ENCODE peak calls at places on chromosomes 11 and 22, in eight cellular contexts. G, H, F, D, M, Q, A and S are unnamed samples.

GRCh38 chr22:49925525-49926128 is 7.2 kb downstream of the CRELD2 start:
- DNase-seq in H (no peak), G (no peak), D (no peak), A (no peak), F (no peak), Q (no peak), M (peak; percentile 77), S (no peak)

GRCh38 chr11:77710358-77710757 is 72.8 kb upstream of the CLNS1A start:
- DNase-seq in D (no peak), G (no peak), F (no peak), A (no peak), Q (peak; percentile 64), H (no peak), M (no peak), S (no peak)

GRCh38 chr11:61695917-61696316 is 15.7 kb downstream of the DAGLA start:
- DNase-seq in Q (peak; percentile 78), A (peak; percentile 86), G (no peak), D (peak; percentile 82), M (peak; percentile 94), H (peak; percentile 79), F (peak; percentile 86), S (peak; percentile 89)

GRCh38 chr11:71500601-71501021 is 26.5 kb upstream of the KRTAP5-7 start:
- DNase-seq in A (no peak), Q (no peak), F (peak; percentile 54), M (no peak), D (peak; percentile 57), G (no peak), H (peak; percentile 36), S (no peak)

GRCh38 chr11:35932121-35932520 is 11.7 kb upstream of the LDLRAD3 start:
- DNase-seq in G (no peak), F (no peak), A (no peak), H (no peak), D (no peak), M (no peak), Q (no peak), S (no peak)

GRCh38 chr11:71139516-71140205 is 112.7 kb downstream of the SHANK2 start:
- DNase-seq in M (peak; percentile 92), H (peak; percentile 63), F (peak; percentile 39), D (peak; percentile 19), G (no peak), A (no peak), Q (peak; percentile 5), S (peak; percentile 83)

GRCh38 chr11:1493650-1494244 is 7.2 kb upstream of the MOB2 start:
- DNase-seq in M (no peak), Q (no peak), G (no peak), D (no peak), H (no peak), A (no peak), F (no peak), S (no peak)

GRCh38 chr11:61102667-61103491 is 590 bp downstream of the CD5 start:
- DNase-seq in A (no peak), M (no peak), G (no peak), F (no peak), D (no peak), H (no peak), Q (no peak), S (no peak)

GRCh38 chr11:46421257-46421880 is 29.8 kb upstream of the CHRM4 start:
- DNase-seq in Q (no peak), M (no peak), D (peak; percentile 31), H (no peak), G (peak; percentile 63), A (no peak), F (peak; percentile 38), S (no peak)

GRCh38 chr11:72789493-72790131 is 4.2 kb downstream of the STARD10 start:
- DNase-seq in Q (peak; percentile 72), A (no peak), F (peak; percentile 76), M (no peak), D (peak; percentile 67), H (peak; percentile 68), G (peak; percentile 46), S (no peak)

GRCh38 chr22:27800250-27801131 is 1.1 kb downstream of the MN1 start:
- DNase-seq in G (peak; percentile 55), A (peak; percentile 40), Q (peak; percentile 70), M (peak; percentile 77), D (no peak), F (no peak), H (peak; percentile 33), S (no peak)

GRCh38 chr11:45860764-45861510 is 13.7 kb downstream of the CRY2 start:
- DNase-seq in G (no peak), M (no peak), Q (no peak), A (no peak), H (no peak), D (no peak), F (no peak), S (no peak)

GRCh38 chr11:8327761-8328192 is 64.1 kb upstream of the LMO1 start:
- DNase-seq in F (no peak), H (no peak), Q (peak; percentile 21), G (no peak), A (no peak), D (no peak), M (no peak), S (no peak)

GRCh38 chr11:68146704-68147474 is 25.7 kb upstream of the CHKA start:
- DNase-seq in F (peak; percentile 62), H (no peak), D (peak; percentile 28), M (no peak), Q (peak; percentile 39), A (no peak), G (peak; percentile 86), S (peak; percentile 93)

DNA sequence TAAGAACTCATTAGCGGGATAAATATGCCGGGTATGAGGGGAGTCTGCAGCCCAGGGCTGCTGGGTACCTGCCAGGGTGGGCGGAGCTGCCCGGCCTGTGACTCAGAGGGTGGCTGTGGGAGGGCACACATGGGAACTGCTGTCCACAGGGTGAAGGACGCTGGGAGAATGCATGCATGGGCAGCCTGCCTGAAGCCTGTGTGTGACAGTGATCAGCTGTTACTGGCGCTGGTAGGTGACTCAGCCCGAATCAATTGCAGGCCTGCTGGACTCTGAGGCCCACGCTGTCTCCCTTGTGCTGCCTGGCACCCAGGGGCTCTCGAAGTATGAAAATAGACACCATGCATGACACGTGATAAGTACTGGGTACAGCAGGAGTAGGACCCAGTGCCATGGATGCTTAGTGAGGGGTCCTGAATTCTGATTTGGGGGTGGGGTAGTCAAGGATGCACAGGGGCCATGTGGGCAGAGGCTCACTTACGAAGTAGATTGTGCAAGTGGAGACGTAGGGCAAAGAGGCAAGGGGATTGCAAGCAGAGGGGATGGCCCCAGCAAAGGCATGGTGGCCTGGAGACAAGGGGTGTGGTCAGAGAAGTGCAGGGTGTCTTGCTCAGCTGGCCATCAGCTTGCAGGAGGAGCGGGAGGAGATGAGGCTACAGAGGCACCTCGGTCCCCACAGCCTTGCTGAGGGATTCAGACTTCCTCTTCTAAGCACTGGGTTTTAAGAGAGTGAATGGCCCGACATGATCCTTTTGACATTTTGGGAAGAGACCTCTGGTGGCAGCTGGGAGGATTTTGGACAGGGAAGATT is 36.5 kb downstream of the GRIK4 start:
- DNase-seq in G (peak; percentile 52), H (peak; percentile 89), Q (peak; percentile 97), A (peak; percentile 88), M (peak; percentile 97), D (peak; percentile 89), F (peak; percentile 95), S (peak; percentile 98)
- TF ChIP-seq CTCF in G (no peak), H (peak; percentile 42), Q (peak; percentile 33), A (no peak), M (no peak), D (no peak), F (no peak), S (no peak)

DNA sequence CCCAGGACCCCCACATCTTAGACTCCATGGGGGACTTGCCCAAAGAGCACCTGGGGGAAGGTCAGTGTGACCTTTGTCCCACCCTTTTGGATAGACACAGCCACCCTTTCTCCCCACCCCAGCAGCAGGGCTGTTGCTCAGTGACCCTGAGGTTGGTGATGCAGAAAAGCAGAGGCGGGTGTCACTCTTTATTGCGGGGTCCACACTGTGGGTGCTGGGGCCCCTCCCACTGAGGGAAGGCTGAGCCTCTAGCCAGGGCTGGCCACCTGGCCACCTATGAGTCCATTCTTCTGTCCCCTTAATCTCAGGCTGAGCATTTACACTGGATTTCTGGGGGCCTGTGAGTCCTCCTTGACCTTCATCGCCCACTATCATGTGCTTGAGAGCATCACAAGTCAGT is 7.4 kb downstream of the LRRC75B start:
- DNase-seq in D (no peak), M (no peak), A (no peak), G (no peak), H (no peak), F (no peak), Q (no peak), S (no peak)
- H3K27ac ChIP-seq in D (no peak overlapping the region), M (no peak overlapping the region), A (no peak overlapping the region), G (peak overlapping the region; percentile 89), H (no peak overlapping the region), F (no peak overlapping the region), Q (no peak overlapping the region), S (peak overlapping the region; percentile 78)

DNA sequence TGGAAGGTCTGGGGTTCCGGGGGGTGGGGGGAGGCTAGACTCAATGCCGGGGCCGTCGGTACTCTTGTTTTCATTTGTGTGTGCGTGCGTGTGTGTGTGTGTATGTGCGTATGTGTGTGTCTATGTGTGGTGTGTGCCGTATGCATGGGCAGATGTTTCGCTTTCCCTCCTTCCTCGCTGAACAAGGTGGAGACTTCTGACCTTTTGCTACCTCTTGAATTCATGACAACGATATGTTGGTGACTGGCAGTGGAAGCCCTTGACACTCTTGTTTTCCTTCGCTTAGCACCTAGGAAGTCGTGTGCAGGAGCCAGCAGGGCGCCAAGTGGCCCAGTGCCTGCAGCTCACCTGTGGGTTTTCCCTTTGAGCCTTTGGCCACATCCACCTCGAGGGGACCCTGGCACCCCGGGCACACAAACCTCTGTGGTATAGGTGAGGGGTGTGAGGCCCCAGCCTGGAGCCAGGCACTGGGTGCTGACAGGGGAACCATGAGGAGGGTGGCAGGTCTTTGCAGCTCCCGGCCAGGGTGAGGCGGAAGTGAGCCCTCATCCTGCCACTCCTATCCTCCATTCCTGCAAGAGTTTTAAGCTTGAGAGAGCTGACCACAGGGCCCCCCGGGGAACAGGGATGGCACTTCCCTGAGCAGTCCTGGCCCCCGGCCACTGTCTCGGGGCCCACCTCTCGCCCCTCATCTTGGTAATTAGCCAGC is 19.3 kb upstream of the TMEM191C start:
- DNase-seq in D (peak; percentile 2), M (peak; percentile 61), A (peak; percentile 10), F (no peak), G (no peak), Q (no peak), H (no peak), S (peak; percentile 83)
- TF ChIP-seq CTCF in D (no peak), M (no peak), A (no peak), F (no peak), G (no peak), Q (peak; percentile 15), H (no peak), S (peak; percentile 39)

GRCh38 chr11:94183886-94184264 is 55.2 kb downstream of the PANX1 start:
- DNase-seq in H (peak; percentile 64), G (peak; percentile 63), F (peak; percentile 36), A (no peak), M (peak; percentile 85), Q (peak; percentile 54), D (peak; percentile 54), S (peak; percentile 80)

GRCh38 chr11:94184861-94185260 is 56.2 kb downstream of the PANX1 start:
- DNase-seq in Q (no peak), D (no peak), G (no peak), A (no peak), M (no peak), F (no peak), H (no peak), S (no peak)

GRCh38 chr11:94183251-94183885 is 54.7 kb downstream of the PANX1 start:
- DNase-seq in D (no peak), F (no peak), M (no peak), G (no peak), Q (no peak), A (no peak), H (no peak), S (no peak)

GRCh38 chr11:94185387-94186084 is 56.9 kb downstream of the PANX1 start:
- DNase-seq in F (no peak), H (no peak), G (no peak), D (no peak), M (no peak), A (no peak), Q (peak; percentile 92), S (no peak)

GRCh38 chr11:94184362-94184761 is 55.7 kb downstream of the PANX1 start:
- DNase-seq in D (no peak), G (no peak), H (no peak), F (no peak), M (no peak), Q (peak; percentile 27), A (no peak), S (no peak)
- H3K27ac ChIP-seq in D (no peak overlapping the region), G (no peak overlapping the region), H (no peak overlapping the region), F (no peak overlapping the region), M (no peak overlapping the region), Q (no peak overlapping the region), A (no peak overlapping the region), S (no peak overlapping the region)